ENCODE peak calls at places on chromosomes 4 and X, in four cellular contexts. H is fibroblast of lung; N is CD8-positive, alpha-beta T cell; R is GM23248. V is an unnamed sample.

GRCh38 chr4:186844059-186844681 is 120.5 kb upstream of the FAT1 start:
- DNase-seq in H (peak), N (no peak), R (peak), V (no peak)

GRCh38 chr4:74440356-74440755 is 4.6 kb upstream of the AREG start:
- DNase-seq in H (no peak), N (no peak), R (no peak), V (no peak)

GRCh38 chr4:159297088-159297487 is 194.2 kb downstream of the RAPGEF2 start:
- DNase-seq in H (peak), N (no peak), R (no peak), V (no peak)

GRCh38 chr4:25814323-25814722 is 48.5 kb downstream of the SEL1L3 start:
- DNase-seq in H (no peak), N (no peak), R (peak), V (no peak)

GRCh38 chr4:187256897-187257296 is 533.2 kb upstream of the FAT1 start:
- DNase-seq in H (no peak), N (no peak), R (no peak), V (no peak)

GRCh38 chrX:154074199-154074598 is 23.3 kb downstream of the MECP2 start:
- DNase-seq in H (peak), N (no peak), R (peak), V (no peak)

GRCh38 chrX:96906741-96907140 is 23.0 kb downstream of the RPA4 start:
- DNase-seq in H (peak), N (no peak), R (peak), V (no peak)

GRCh38 chrX:1767026-1767425 is 152.2 kb downstream of the ASMT start:
- DNase-seq in H (no peak), N (no peak), R (no peak), V (peak)

GRCh38 chr4:174483792-174484191 is 38.5 kb downstream of the HPGD start:
- DNase-seq in H (no peak), N (no peak), R (no peak), V (no peak)

GRCh38 chrX:68183612-68184214 is 249.6 kb downstream of the OPHN1 start:
- DNase-seq in H (peak), N (no peak), R (peak), V (no peak)

GRCh38 chr4:17492058-17492741 is 19.7 kb downstream of the QDPR start:
- DNase-seq in H (no peak), N (no peak), R (no peak), V (no peak)

GRCh38 chrX:149721778-149722177 is 9.9 kb downstream of the MAGEA11 start:
- DNase-seq in H (no peak), N (no peak), R (no peak), V (no peak)

GRCh38 chr4:53637348-53637747 is 46.1 kb upstream of the LNX1 start:
- DNase-seq in H (no peak), N (no peak), R (no peak), V (no peak)

GRCh38 chrX:115452256-115452655 is 108.7 kb upstream of the PLS3 start:
- DNase-seq in H (no peak), N (no peak), R (peak), V (no peak)

GRCh38 chr4:115548123-115548522 is 434.7 kb upstream of the NDST4 start:
- DNase-seq in H (no peak), N (no peak), R (no peak), V (no peak)

GRCh38 chr4:145056325-145057130 is 41.5 kb downstream of the ANAPC10 start:
- DNase-seq in H (no peak), N (no peak), R (no peak), V (no peak)

GRCh38 chr4:3714642-3715001 is 51.6 kb upstream of the ADRA2C start:
- DNase-seq in H (no peak), N (no peak), R (no peak), V (no peak)

GRCh38 chrX:63506320-63506719 is 155.2 kb upstream of the SPIN4 start:
- DNase-seq in H (peak), N (no peak), R (peak), V (no peak)
- H3K27ac ChIP-seq in H (no peak), N (no peak), R (no peak), V (no peak)

GRCh38 chr4:76947369-76947768 is 2.2 kb upstream of the SEPTIN11 start:
- DNase-seq in H (no peak), N (no peak), R (no peak), V (no peak)
- H3K27ac ChIP-seq in H (no peak), N (no peak), R (no peak), V (no peak)

DNA sequence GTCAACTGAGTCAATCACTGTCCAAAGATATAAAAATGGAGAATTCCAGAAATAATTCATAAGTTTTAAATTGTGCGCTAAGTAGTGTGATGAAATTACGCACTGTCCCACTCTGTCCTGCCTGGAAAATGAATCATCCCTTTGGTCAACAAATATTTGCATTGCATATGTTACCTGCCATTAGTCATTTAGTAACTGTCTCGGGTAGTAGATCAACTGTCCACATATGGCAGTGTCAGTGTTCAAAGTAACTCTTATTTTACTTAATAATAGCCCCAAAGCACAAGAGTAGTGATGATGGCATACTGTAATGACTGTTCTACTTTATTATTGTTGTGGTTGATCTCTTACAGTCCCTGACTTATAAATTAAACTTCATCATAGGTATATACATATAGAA is 3.4 kb downstream of the YTHDC1 start:
- DNase-seq in H (no peak), N (no peak), R (peak), V (no peak)
- H3K27ac ChIP-seq in H (no peak), N (no peak), R (peak), V (no peak)

DNA sequence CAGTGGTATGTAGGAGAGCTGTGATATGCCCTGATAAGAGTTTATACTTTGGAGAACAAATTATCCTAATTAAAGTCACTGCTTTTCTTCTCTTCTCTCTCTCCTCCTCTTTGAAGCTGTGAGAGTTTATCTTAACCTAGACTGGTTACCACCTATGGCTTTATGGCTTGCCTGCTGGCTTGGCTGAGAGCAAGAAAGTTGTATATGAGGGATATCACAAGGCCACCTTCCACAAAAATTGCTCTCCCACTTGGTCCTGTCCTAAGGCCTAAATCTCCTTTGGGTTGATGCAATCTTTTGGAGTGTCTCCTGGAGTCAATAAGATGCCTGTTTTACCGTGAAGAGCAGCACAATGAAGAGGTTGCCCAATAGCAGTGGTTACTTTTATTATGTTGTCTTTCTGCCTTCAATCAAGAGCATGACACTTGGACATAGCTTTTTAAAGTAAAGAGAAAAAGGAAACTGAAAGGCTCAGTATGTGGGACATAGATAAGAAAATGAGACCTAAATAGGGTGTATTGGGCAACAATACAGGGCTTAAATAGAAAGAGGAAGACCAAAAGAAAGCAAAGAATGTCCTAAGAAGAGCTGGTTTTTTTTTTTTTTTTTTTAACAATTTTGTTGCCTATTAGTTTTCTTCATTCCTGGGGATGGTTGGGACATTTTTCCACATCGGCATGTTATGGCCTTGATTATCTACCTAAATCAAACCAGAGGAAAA is 9.2 kb downstream of the GUCY1A1 start:
- DNase-seq in H (no peak), N (no peak), R (no peak), V (no peak)
- H3K27ac ChIP-seq in H (no peak), N (no peak), R (no peak), V (no peak)

DNA sequence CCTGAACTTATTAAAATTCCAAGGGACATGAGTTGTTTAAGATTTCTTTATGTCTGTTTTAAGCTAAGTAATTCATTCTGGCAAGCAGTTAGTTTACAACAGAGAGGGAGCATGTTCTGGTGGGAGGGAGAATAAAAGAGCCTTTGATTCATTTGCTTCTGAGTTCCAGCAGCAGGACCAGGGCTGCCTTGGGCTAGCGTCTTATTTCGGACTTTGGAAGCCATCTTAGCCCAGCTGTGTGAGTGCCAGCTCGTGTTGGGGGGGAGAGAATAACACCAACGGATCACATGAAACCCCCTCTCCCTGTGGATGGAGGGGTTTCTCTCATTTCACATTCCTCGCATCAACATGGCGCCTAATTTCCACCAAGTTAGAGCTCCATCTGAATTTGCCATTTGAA is 7.3 kb downstream of the GAB1 start:
- DNase-seq in H (peak), N (no peak), R (no peak), V (peak)
- H3K27ac ChIP-seq in H (no peak), N (no peak), R (no peak), V (peak)

DNA sequence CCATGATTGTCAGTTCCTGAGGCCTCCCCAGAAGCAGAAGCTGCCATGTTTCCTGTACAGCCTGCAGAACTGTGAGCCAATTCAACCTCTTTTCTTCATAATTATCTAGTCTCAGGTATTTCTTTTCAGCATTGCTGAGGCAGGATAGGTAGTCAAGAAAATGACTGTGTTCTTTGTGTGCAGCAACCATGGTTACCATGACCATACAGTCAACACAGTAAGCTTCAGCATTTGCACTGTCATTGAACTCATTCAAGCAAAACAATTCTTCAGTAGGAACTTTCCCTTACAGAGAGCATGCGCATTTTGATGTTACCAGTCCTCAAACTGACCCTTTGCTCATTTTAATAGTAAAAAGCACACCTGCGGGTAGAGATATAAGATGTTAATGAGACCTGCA is 180.9 kb downstream of the PRKX start:
- DNase-seq in H (no peak), N (no peak), R (peak), V (no peak)
- H3K27ac ChIP-seq in H (no peak), N (no peak), R (no peak), V (no peak)

GRCh38 chr4:107863416-107863815 is 38.7 kb downstream of the SGMS2 start:
- DNase-seq in H (peak), N (no peak), R (no peak), V (no peak)
- H3K27ac ChIP-seq in H (no peak), N (no peak), R (no peak), V (no peak)

DNA sequence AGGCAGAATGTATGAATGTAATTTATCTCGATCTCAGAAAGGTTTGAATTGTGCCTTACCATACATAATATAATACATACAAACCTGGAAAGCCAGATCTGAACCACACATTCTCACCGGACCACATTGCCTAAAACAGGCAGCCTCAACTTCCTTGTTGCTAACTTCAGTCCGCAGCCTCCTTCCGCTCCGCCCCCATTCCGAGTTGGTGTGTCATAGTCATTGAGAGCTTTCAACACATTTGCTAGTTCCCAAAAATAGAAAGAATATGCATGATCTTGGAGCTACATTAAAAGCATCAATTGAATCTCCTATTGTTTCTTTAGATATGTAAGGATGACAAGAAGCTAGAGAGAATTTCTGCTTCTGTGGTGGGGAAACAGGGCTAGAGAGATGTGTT is 127.2 kb downstream of the ARHGEF9 start:
- DNase-seq in H (peak), N (no peak), R (peak), V (peak)
- H3K27ac ChIP-seq in H (peak), N (no peak), R (peak), V (no peak)

DNA sequence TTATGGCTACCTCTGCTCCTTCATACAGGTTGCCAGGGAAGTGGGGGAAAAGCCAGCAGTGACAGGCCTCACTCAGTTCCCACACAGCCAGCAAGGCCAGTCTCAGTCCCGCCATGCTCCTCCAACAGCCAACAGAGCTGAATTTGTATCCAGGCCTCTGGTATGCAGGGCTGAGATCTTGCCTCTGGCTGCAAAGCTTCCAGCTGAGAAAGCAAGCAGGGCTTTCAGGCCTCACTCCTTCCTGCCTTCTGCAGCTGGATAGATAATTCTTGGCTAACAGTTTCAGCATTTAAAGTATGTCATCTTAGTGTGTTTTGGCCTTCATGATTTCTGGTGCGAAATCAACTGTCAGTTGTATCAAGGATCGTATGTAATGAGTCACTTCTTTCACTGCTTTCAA is 103.6 kb downstream of the GNL3L start:
- DNase-seq in H (no peak), N (no peak), R (no peak), V (no peak)
- H3K27ac ChIP-seq in H (no peak), N (no peak), R (no peak), V (no peak)

GRCh38 chr4:121165206-121165605 is 1.1 kb upstream of the TNIP3 start:
- DNase-seq in H (no peak), N (no peak), R (no peak), V (no peak)
- H3K27ac ChIP-seq in H (no peak), N (no peak), R (no peak), V (no peak)

V was measured in caudate nucleus.